ENCODE peak calls at places on chromosomes 1 and 21, in eight cellular contexts. E is AG09319; P is stimulated activated CD8-positive, alpha-beta memory T cell treated with anti-CD3 and anti-CD28 coated beads, Interleukin-12 subunit alpha, Interleukin-12 subunit beta, amount 100 ng/mL, for 1 hour; B is GM12865; T is GM06990; U is cardiac muscle cell; C is hepatocyte; Q is effector memory CD4-positive, alpha-beta T cell. X is an unnamed sample.

GRCh38 chr21:41622831-41623548 is 115.0 kb upstream of the TMPRSS2 start:
- DNase-seq in C (no peak), P (no peak), T (no peak), U (no peak), B (no peak), Q (no peak), E (no peak), X (no peak)

GRCh38 chr1:33390550-33390949 is 40.3 kb downstream of the PHC2 start:
- DNase-seq in B (no peak), Q (no peak), E (peak), C (no peak), T (no peak), U (peak), P (no peak), X (no peak)

GRCh38 chr1:58991305-58991704 is 207.5 kb upstream of the JUN start:
- DNase-seq in E (no peak), Q (no peak), U (no peak), P (no peak), B (no peak), T (no peak), C (no peak), X (no peak)

GRCh38 chr1:118184737-118185082 is 318 bp downstream of the SPAG17 start:
- DNase-seq in T (no peak), P (no peak), U (no peak), B (no peak), E (no peak), Q (no peak), C (peak), X (no peak)

GRCh38 chr1:212752934-212753497 is 38.6 kb downstream of the NSL1 start:
- DNase-seq in Q (no peak), T (peak), B (peak), E (no peak), C (no peak), P (no peak), U (peak), X (no peak)

GRCh38 chr1:101236546-101237228 is at the start of gene S1PR1:
- DNase-seq in C (peak), E (no peak), B (peak), U (peak), Q (peak), T (peak), P (peak), X (peak)

GRCh38 chr1:7842517-7842916 is 10.3 kb downstream of the UTS2 start:
- DNase-seq in U (no peak), T (peak), E (no peak), B (peak), C (no peak), P (no peak), Q (no peak), X (no peak)

GRCh38 chr1:186374313-186375151 is 521 bp downstream of the TPR start:
- DNase-seq in C (peak), B (peak), Q (peak), T (peak), P (no peak), E (peak), U (peak), X (peak)

GRCh38 chr1:152186556-152187285 is 27.7 kb upstream of the RPTN start:
- DNase-seq in Q (no peak), E (no peak), B (no peak), T (no peak), U (no peak), C (no peak), P (no peak), X (no peak)

GRCh38 chr21:45049725-45050359 is 24.5 kb upstream of the ADARB1 start:
- DNase-seq in E (no peak), B (no peak), C (no peak), P (no peak), U (no peak), Q (no peak), T (no peak), X (no peak)

GRCh38 chr1:10225573-10225972 is 15.2 kb downstream of the KIF1B start:
- DNase-seq in T (no peak), U (no peak), Q (no peak), E (no peak), P (no peak), C (no peak), B (no peak), X (no peak)

GRCh38 chr21:10418649-10419048 is 102.7 kb upstream of the TPTE start:
- DNase-seq in C (no peak), E (no peak), T (no peak), Q (no peak), U (no peak), B (no peak), P (no peak), X (no peak)

GRCh38 chr1:94022471-94023189 is 98.3 kb downstream of the ABCA4 start:
- DNase-seq in Q (no peak), T (no peak), U (peak), P (no peak), B (no peak), E (peak), C (no peak), X (no peak)

GRCh38 chr1:31727195-31727594 is 23.4 kb upstream of the COL16A1 start:
- DNase-seq in B (no peak), P (no peak), C (no peak), U (no peak), T (no peak), E (no peak), Q (no peak), X (no peak)

GRCh38 chr1:187451238-187451637 is 622.5 kb downstream of the PLA2G4A start:
- DNase-seq in Q (no peak), B (no peak), T (no peak), U (no peak), E (no peak), C (no peak), P (no peak), X (no peak)

GRCh38 chr1:154819628-154820590 is 50.2 kb downstream of the KCNN3 start:
- DNase-seq in U (peak), Q (no peak), B (peak), P (no peak), T (peak), C (peak), E (no peak), X (peak)

GRCh38 chr1:206716519-206717236 is 32.0 kb downstream of the MAPKAPK2 start:
- DNase-seq in U (no peak), B (no peak), C (no peak), E (no peak), P (no peak), Q (no peak), T (no peak), X (no peak)

GRCh38 chr1:53377438-53377841 is 49.6 kb upstream of the LRP8 start:
- DNase-seq in Q (no peak), P (no peak), T (no peak), C (no peak), B (no peak), U (no peak), E (no peak), X (no peak)

GRCh38 chr1:183989078-183989577 is 48.4 kb downstream of the COLGALT2 start:
- DNase-seq in B (peak), U (peak), E (peak), Q (no peak), C (peak), T (peak), P (no peak), X (no peak)

GRCh38 chr1:35893051-35893879 is 10.3 kb downstream of the AGO1 start:
- DNase-seq in Q (no peak), T (no peak), U (no peak), E (no peak), P (no peak), C (no peak), B (no peak), X (no peak)

GRCh38 chr1:221708076-221708571 is 33.8 kb downstream of the DUSP10 start:
- DNase-seq in B (peak), E (no peak), P (peak), T (peak), U (peak), Q (peak), C (no peak), X (peak)

GRCh38 chr1:46802901-46803574 is 4.2 kb downstream of the CYP4B1 start:
- DNase-seq in C (no peak), E (no peak), B (no peak), T (no peak), Q (no peak), P (no peak), U (no peak), X (no peak)

GRCh38 chr1:177873238-177873637 is 96.6 kb downstream of the SEC16B start:
- DNase-seq in B (no peak), U (peak), Q (no peak), T (no peak), C (peak), P (no peak), E (peak), X (no peak)

GRCh38 chr1:21219674-21220073 is 43.0 kb upstream of the EIF4G3 start:
- DNase-seq in B (no peak), E (no peak), P (no peak), C (no peak), Q (no peak), T (no peak), U (no peak), X (no peak)

GRCh38 chr1:208093046-208093445 is 151.1 kb downstream of the PLXNA2 start:
- DNase-seq in U (no peak), B (no peak), E (no peak), C (no peak), T (no peak), P (no peak), Q (no peak), X (no peak)

GRCh38 chr21:44445413-44445812 is 9.9 kb upstream of the LRRC3 start:
- DNase-seq in E (no peak), C (no peak), Q (no peak), B (no peak), U (no peak), T (no peak), P (no peak), X (no peak)

GRCh38 chr1:156246762-156247459 is 945 bp downstream of the PAQR6 start:
- DNase-seq in P (no peak), B (no peak), C (no peak), T (no peak), Q (no peak), E (no peak), U (no peak), X (no peak)